ENCODE peak calls at places on chromosomes 4 and X, in nine cellular contexts. Q is activated T-helper 1 cell treated with Interleukin-2 at 50 U/mL for 16 hours; P is naive thymus-derived CD8-positive, alpha-beta T cell; K is EH; C is NCI-H2081; V is GDM1; S is C1 segment of cervical spinal cord; F is activated T-cell treated with anti-CD3 and anti-CD28 coated beads for 48 hours; T is NCI-H2029 treated with DMSO at 0.1 percent for 48 hours. J is an unnamed sample.

GRCh38 chr4:102578819-102579218 is 77.7 kb downstream of the NFKB1 start:
- DNase-seq in T (no peak), F (no peak), V (no peak), K (no peak), C (no peak), P (no peak), S (no peak), Q (no peak), J (no peak)

GRCh38 chr4:5098176-5098575 is 46.9 kb downstream of the STK32B start:
- DNase-seq in Q (no peak), T (no peak), S (no peak), C (no peak), F (no peak), V (no peak), P (no peak), K (peak), J (no peak)

GRCh38 chr4:26263165-26263564 is 57.6 kb upstream of the RBPJ start:
- DNase-seq in T (peak), C (peak), S (no peak), V (no peak), F (no peak), Q (no peak), K (no peak), P (no peak), J (no peak)

GRCh38 chr4:10582966-10583365 is 101.6 kb downstream of the CLNK start:
- DNase-seq in V (no peak), F (no peak), S (no peak), P (no peak), Q (no peak), C (no peak), T (no peak), K (no peak), J (no peak)

GRCh38 chr4:3231431-3231980 is 17.5 kb upstream of the MSANTD1 start:
- DNase-seq in V (no peak), Q (no peak), F (no peak), S (no peak), K (peak), C (no peak), T (no peak), P (no peak), J (no peak)

GRCh38 chrX:120316587-120317283 is 5.5 kb upstream of the TMEM255A start:
- DNase-seq in K (peak), S (no peak), V (no peak), P (no peak), T (no peak), Q (no peak), C (no peak), F (no peak), J (no peak)

GRCh38 chr4:87783781-87784180 is 15.6 kb upstream of the IBSP start:
- DNase-seq in V (no peak), C (no peak), Q (no peak), T (no peak), K (peak), P (no peak), S (no peak), F (no peak), J (no peak)

GRCh38 chr4:140266958-140267568 is 106.4 kb upstream of the SCOC start:
- DNase-seq in S (no peak), F (peak), C (no peak), V (no peak), Q (no peak), P (no peak), K (peak), T (no peak), J (no peak)

GRCh38 chrX:154696328-154697045 is 43.1 kb upstream of the CTAG2 start:
- DNase-seq in V (no peak), T (no peak), K (peak), P (no peak), C (no peak), Q (no peak), F (no peak), S (no peak), J (no peak)

GRCh38 chrX:153903238-153903980 is 1.1 kb upstream of the AVPR2 start:
- DNase-seq in T (no peak), V (no peak), P (no peak), C (no peak), Q (no peak), S (no peak), F (no peak), K (no peak), J (no peak)

GRCh38 chr4:5865896-5866599 is 26.8 kb downstream of the CRMP1 start:
- DNase-seq in F (no peak), Q (no peak), V (no peak), K (no peak), C (no peak), P (no peak), T (no peak), S (no peak), J (no peak)

GRCh38 chr4:140637836-140638235 is 69.1 kb upstream of the UCP1 start:
- DNase-seq in T (peak), P (peak), C (peak), V (peak), F (peak), K (peak), Q (no peak), S (no peak), J (no peak)

GRCh38 chrX:70453024-70453618 is 8.5 kb downstream of the DLG3 start:
- DNase-seq in T (no peak), P (no peak), F (no peak), S (no peak), V (no peak), C (no peak), Q (no peak), K (no peak), J (no peak)

GRCh38 chr4:79078339-79078738 is 139.1 kb upstream of the PAQR3 start:
- DNase-seq in K (no peak), S (no peak), C (no peak), T (no peak), V (no peak), Q (no peak), P (no peak), F (no peak), J (no peak)

GRCh38 chr4:185542626-185543336 is 7.5 kb upstream of the PDLIM3 start:
- DNase-seq in F (no peak), Q (no peak), K (no peak), C (no peak), P (no peak), T (no peak), S (peak), V (no peak), J (no peak)

GRCh38 chr4:72770708-72771107 is 201.7 kb upstream of the ADAMTS3 start:
- DNase-seq in C (no peak), F (no peak), K (peak), P (no peak), V (no peak), T (no peak), S (no peak), Q (no peak), J (no peak)

GRCh38 chr4:142354041-142354440 is 492.1 kb downstream of the INPP4B start:
- DNase-seq in T (no peak), F (no peak), V (no peak), Q (no peak), S (no peak), K (peak), C (no peak), P (no peak), J (no peak)

GRCh38 chr4:60805500-60806313 is 394.4 kb upstream of the ADGRL3 start:
- DNase-seq in F (no peak), S (no peak), C (peak), T (no peak), K (peak), Q (no peak), P (no peak), V (no peak), J (no peak)

GRCh38 chrX:123153846-123154335 is 30.2 kb upstream of the GRIA3 start:
- DNase-seq in V (no peak), C (no peak), T (no peak), K (peak), Q (no peak), P (no peak), S (no peak), F (no peak), J (no peak)

GRCh38 chrX:132482632-132483031 is 6.2 kb downstream of the MBNL3 start:
- DNase-seq in C (peak), Q (no peak), F (no peak), K (no peak), T (no peak), S (no peak), P (no peak), V (no peak), J (no peak)

GRCh38 chrX:74890676-74891430 is 34.4 kb downstream of the NEXMIF start:
- DNase-seq in K (no peak), F (no peak), S (no peak), C (no peak), Q (no peak), V (no peak), P (no peak), T (no peak), J (no peak)

GRCh38 chr4:121256346-121256745 is 92.2 kb upstream of the TNIP3 start:
- DNase-seq in V (no peak), S (no peak), C (no peak), P (no peak), T (no peak), Q (no peak), F (peak), K (peak), J (peak)